ENCODE peak calls at places on chromosomes 11 and 22, in seven cellular contexts. E is NB4, W is ovary, J is AG04450, B is brain microvascular endothelial cell, C is EL, S is AG04449. H is an unnamed sample.

GRCh38 chr22:44256860-44257560 is 55.7 kb downstream of the SHISAL1 start:
- DNase-seq in E (no peak), W (no peak), J (no peak), B (no peak), C (no peak), S (no peak), H (no peak)

GRCh38 chr11:73219396-73220285 is 1.6 kb downstream of the P2RY2 start:
- DNase-seq in E (no peak), W (no peak), J (no peak), B (no peak), C (no peak), S (no peak), H (no peak)

GRCh38 chr11:12901874-12902481 is 107.1 kb upstream of the RASSF10 start:
- DNase-seq in E (no peak), W (no peak), J (no peak), B (no peak), C (peak; percentile 75), S (no peak), H (no peak)

GRCh38 chr11:1062075-1062820 is 12.4 kb upstream of the MUC2 start:
- DNase-seq in E (no peak), W (no peak), J (no peak), B (no peak), C (no peak), S (no peak), H (no peak)

GRCh38 chr22:23082534-23083314 is 12.4 kb downstream of the GNAZ start:
- DNase-seq in E (no peak), W (no peak), J (no peak), B (no peak), C (no peak), S (no peak), H (no peak)

GRCh38 chr22:17576475-17576874 is 13.2 kb downstream of the SLC25A18 start:
- DNase-seq in E (no peak), W (no peak), J (no peak), B (peak; percentile 50), C (peak; percentile 99), S (peak; percentile 82), H (no peak)

GRCh38 chr22:20244744-20245576 is 23.2 kb downstream of the RTN4R start:
- DNase-seq in E (peak; percentile 69), W (no peak), J (no peak), B (no peak), C (no peak), S (no peak), H (no peak)

GRCh38 chr22:41501209-41501608 is 32.3 kb downstream of the ACO2 start:
- DNase-seq in E (peak; percentile 48), W (no peak), J (no peak), B (no peak), C (no peak), S (no peak), H (no peak)

GRCh38 chr11:9314291-9315077 is at the start of gene TMEM41B:
- DNase-seq in E (peak; percentile 99), W (peak; percentile 98), J (peak; percentile 94), B (peak; percentile 97), C (peak; percentile 99), S (peak; percentile 90), H (peak; percentile 85)

GRCh38 chr11:65459552-65459951 is 37.0 kb downstream of the NEAT1 start:
- DNase-seq in E (no peak), W (no peak), J (no peak), B (no peak), C (no peak), S (no peak), H (no peak)

GRCh38 chr11:111452817-111453607 is 59.2 kb downstream of the BTG4 start:
- DNase-seq in E (no peak), W (no peak), J (no peak), B (no peak), C (no peak), S (no peak), H (no peak)

GRCh38 chr11:62108017-62108750 is 15.6 kb upstream of the INCENP start:
- DNase-seq in E (peak; percentile 77), W (no peak), J (no peak), B (peak; percentile 24), C (peak; percentile 64), S (no peak), H (no peak)

GRCh38 chr11:99739464-99740089 is 718.8 kb downstream of the CNTN5 start:
- DNase-seq in E (peak; percentile 53), W (no peak), J (peak; percentile 3), B (peak; percentile 47), C (peak; percentile 15), S (no peak), H (no peak)

GRCh38 chr11:44113572-44113971 is 18.1 kb downstream of the EXT2 start:
- DNase-seq in E (no peak), W (no peak), J (no peak), B (no peak), C (no peak), S (no peak), H (no peak)

GRCh38 chr22:47773635-47774034 is 1011.2 kb downstream of the TBC1D22A start:
- DNase-seq in E (no peak), W (no peak), J (no peak), B (no peak), C (no peak), S (no peak), H (no peak)

GRCh38 chr11:59551651-59552521 is 40.5 kb downstream of the OR4D9 start:
- DNase-seq in E (peak; percentile 85), W (no peak), J (no peak), B (peak; percentile 81), C (peak; percentile 84), S (peak; percentile 57), H (no peak)

GRCh38 chr11:44261800-44262591 is 47.9 kb downstream of the ALX4 start:
- DNase-seq in E (no peak), W (no peak), J (no peak), B (no peak), C (no peak), S (no peak), H (no peak)

GRCh38 chr11:15911377-15912044 is 444.8 kb downstream of the SOX6 start:
- DNase-seq in E (no peak), W (no peak), J (peak; percentile 46), B (no peak), C (peak; percentile 28), S (no peak), H (no peak)